ENCODE peak calls at places on chromosome 18, in seven cellular contexts. One of them, this sample, is unnamed.
A peak's percentile ranks its signal among the peaks of the same experiment; 100 is the strongest.

GRCh38 chr18:58861353-58861752 is 3.3 kb upstream of the ZNF532 start:
- DNase-seq in GM23338: peak; percentile 68
- DNase-seq in dorsolateral prefrontal cortex: no peak
- DNase-seq in brain microvascular endothelial cell: no peak
- DNase-seq in right atrium auricular region: no peak
- DNase-seq in keratinocyte: no peak
- DNase-seq in tibial artery: peak; percentile 3
- DNase-seq in this sample: no peak

GRCh38 chr18:80180778-80181564 is 66.3 kb downstream of the PARD6G start:
- DNase-seq in GM23338: no peak
- DNase-seq in dorsolateral prefrontal cortex: no peak
- DNase-seq in brain microvascular endothelial cell: no peak
- DNase-seq in right atrium auricular region: no peak
- DNase-seq in keratinocyte: no peak
- DNase-seq in tibial artery: no peak
- DNase-seq in this sample: no peak

GRCh38 chr18:21851327-21851961 is 110.9 kb downstream of the MIB1 start:
- DNase-seq in GM23338: peak; percentile 40
- DNase-seq in dorsolateral prefrontal cortex: no peak
- DNase-seq in brain microvascular endothelial cell: no peak
- DNase-seq in right atrium auricular region: no peak
- DNase-seq in keratinocyte: no peak
- DNase-seq in tibial artery: no peak
- DNase-seq in this sample: no peak

GRCh38 chr18:14939141-14939540 is 191.2 kb downstream of the ANKRD30B start:
- DNase-seq in GM23338: no peak
- DNase-seq in dorsolateral prefrontal cortex: no peak
- DNase-seq in brain microvascular endothelial cell: no peak
- DNase-seq in right atrium auricular region: peak; percentile 32
- DNase-seq in keratinocyte: no peak
- DNase-seq in tibial artery: no peak
- DNase-seq in this sample: no peak

GRCh38 chr18:35728676-35729075 is 147.1 kb downstream of the GALNT1 start:
- DNase-seq in GM23338: no peak
- DNase-seq in dorsolateral prefrontal cortex: no peak
- DNase-seq in brain microvascular endothelial cell: no peak
- DNase-seq in right atrium auricular region: no peak
- DNase-seq in keratinocyte: no peak
- DNase-seq in tibial artery: no peak
- DNase-seq in this sample: no peak

GRCh38 chr18:8865934-8866333 is 160.6 kb downstream of the MTCL1 start:
- DNase-seq in GM23338: no peak
- DNase-seq in dorsolateral prefrontal cortex: no peak
- DNase-seq in brain microvascular endothelial cell: no peak
- DNase-seq in right atrium auricular region: no peak
- DNase-seq in keratinocyte: no peak
- DNase-seq in tibial artery: no peak
- DNase-seq in this sample: no peak

GRCh38 chr18:49845629-49846252 is 32.4 kb upstream of the ACAA2 start:
- DNase-seq in GM23338: no peak
- DNase-seq in dorsolateral prefrontal cortex: no peak
- DNase-seq in brain microvascular endothelial cell: no peak
- DNase-seq in right atrium auricular region: peak; percentile 53
- DNase-seq in keratinocyte: no peak
- DNase-seq in tibial artery: no peak
- DNase-seq in this sample: no peak

GRCh38 chr18:42196651-42197050 is 241.6 kb downstream of the PIK3C3 start:
- DNase-seq in GM23338: no peak
- DNase-seq in dorsolateral prefrontal cortex: no peak
- DNase-seq in brain microvascular endothelial cell: no peak
- DNase-seq in right atrium auricular region: no peak
- DNase-seq in keratinocyte: no peak
- DNase-seq in tibial artery: no peak
- DNase-seq in this sample: no peak

GRCh38 chr18:21242141-21243040 is at the start of gene GREB1L:
- DNase-seq in GM23338: peak; percentile 80
- DNase-seq in dorsolateral prefrontal cortex: peak; percentile 42
- DNase-seq in brain microvascular endothelial cell: no peak
- DNase-seq in right atrium auricular region: no peak
- DNase-seq in keratinocyte: no peak
- DNase-seq in tibial artery: peak; percentile 73
- DNase-seq in this sample: no peak

GRCh38 chr18:79855147-79855910 is 57.6 kb downstream of the KCNG2 start:
- DNase-seq in GM23338: no peak
- DNase-seq in dorsolateral prefrontal cortex: no peak
- DNase-seq in brain microvascular endothelial cell: no peak
- DNase-seq in right atrium auricular region: peak; percentile 50
- DNase-seq in keratinocyte: no peak
- DNase-seq in tibial artery: peak; percentile 41
- DNase-seq in this sample: no peak

GRCh38 chr18:31739651-31740050 is 21.0 kb downstream of the SLC25A52 start:
- DNase-seq in GM23338: no peak
- DNase-seq in dorsolateral prefrontal cortex: no peak
- DNase-seq in brain microvascular endothelial cell: no peak
- DNase-seq in right atrium auricular region: no peak
- DNase-seq in keratinocyte: no peak
- DNase-seq in tibial artery: no peak
- DNase-seq in this sample: no peak

GRCh38 chr18:70234667-70235459 is 29.4 kb upstream of the RTTN start:
- DNase-seq in GM23338: no peak
- DNase-seq in dorsolateral prefrontal cortex: no peak
- DNase-seq in brain microvascular endothelial cell: peak; percentile 75
- DNase-seq in right atrium auricular region: no peak
- DNase-seq in keratinocyte: no peak
- DNase-seq in tibial artery: no peak
- DNase-seq in this sample: no peak

GRCh38 chr18:2905802-2906521 is 59.2 kb downstream of the EMILIN2 start:
- DNase-seq in GM23338: peak; percentile 69
- DNase-seq in dorsolateral prefrontal cortex: no peak
- DNase-seq in brain microvascular endothelial cell: no peak
- DNase-seq in right atrium auricular region: peak; percentile 77
- DNase-seq in keratinocyte: no peak
- DNase-seq in tibial artery: peak; percentile 81
- DNase-seq in this sample: no peak

GRCh38 chr18:27577740-27578139 is 392.6 kb upstream of the CHST9 start:
- DNase-seq in GM23338: no peak
- DNase-seq in dorsolateral prefrontal cortex: no peak
- DNase-seq in brain microvascular endothelial cell: no peak
- DNase-seq in right atrium auricular region: no peak
- DNase-seq in keratinocyte: no peak
- DNase-seq in tibial artery: no peak
- DNase-seq in this sample: no peak

GRCh38 chr18:74963820-74964446 is 245.0 kb downstream of the PTGR3 start:
- DNase-seq in GM23338: peak; percentile 76
- DNase-seq in dorsolateral prefrontal cortex: peak; percentile 39
- DNase-seq in brain microvascular endothelial cell: peak; percentile 55
- DNase-seq in right atrium auricular region: no peak
- DNase-seq in keratinocyte: peak; percentile 4
- DNase-seq in tibial artery: no peak
- DNase-seq in this sample: no peak

GRCh38 chr18:48265328-48265727 is 143.9 kb downstream of the ZBTB7C start:
- DNase-seq in GM23338: no peak
- DNase-seq in dorsolateral prefrontal cortex: no peak
- DNase-seq in brain microvascular endothelial cell: no peak
- DNase-seq in right atrium auricular region: no peak
- DNase-seq in keratinocyte: no peak
- DNase-seq in tibial artery: no peak
- DNase-seq in this sample: no peak

GRCh38 chr18:12307871-12308385 is at the start of gene TUBB6:
- DNase-seq in GM23338: peak; percentile 78
- DNase-seq in dorsolateral prefrontal cortex: no peak
- DNase-seq in brain microvascular endothelial cell: peak; percentile 72
- DNase-seq in right atrium auricular region: peak; percentile 73
- DNase-seq in keratinocyte: no peak
- DNase-seq in tibial artery: peak; percentile 89
- DNase-seq in this sample: no peak

GRCh38 chr18:76328145-76328544 is 166.9 kb downstream of the ZNF516 start:
- DNase-seq in GM23338: no peak
- DNase-seq in dorsolateral prefrontal cortex: no peak
- DNase-seq in brain microvascular endothelial cell: no peak
- DNase-seq in right atrium auricular region: no peak
- DNase-seq in keratinocyte: no peak
- DNase-seq in tibial artery: no peak
- DNase-seq in this sample: no peak

GRCh38 chr18:75109819-75110218 is 99.1 kb downstream of the PTGR3 start:
- DNase-seq in GM23338: no peak
- DNase-seq in dorsolateral prefrontal cortex: no peak
- DNase-seq in brain microvascular endothelial cell: no peak
- DNase-seq in right atrium auricular region: peak; percentile 46
- DNase-seq in keratinocyte: no peak
- DNase-seq in tibial artery: no peak
- DNase-seq in this sample: no peak

GRCh38 chr18:23619388-23619873 is 33.1 kb upstream of the NPC1 start:
- DNase-seq in GM23338: peak; percentile 70
- DNase-seq in dorsolateral prefrontal cortex: no peak
- DNase-seq in brain microvascular endothelial cell: no peak
- DNase-seq in right atrium auricular region: peak; percentile 59
- DNase-seq in keratinocyte: no peak
- DNase-seq in tibial artery: no peak
- DNase-seq in this sample: no peak
- TF ChIP-seq CTCF in GM23338: no peak
- TF ChIP-seq CTCF in dorsolateral prefrontal cortex: peak; percentile 12
- TF ChIP-seq CTCF in brain microvascular endothelial cell: no peak
- TF ChIP-seq CTCF in right atrium auricular region: no peak
- TF ChIP-seq CTCF in keratinocyte: peak; percentile 15
- TF ChIP-seq CTCF in tibial artery: no peak
- TF ChIP-seq CTCF in this sample: no peak

GRCh38 chr18:36812686-36813085 is 16.1 kb downstream of the TPGS2 start:
- DNase-seq in GM23338: no peak
- DNase-seq in dorsolateral prefrontal cortex: no peak
- DNase-seq in brain microvascular endothelial cell: no peak
- DNase-seq in right atrium auricular region: no peak
- DNase-seq in keratinocyte: no peak
- DNase-seq in tibial artery: no peak
- DNase-seq in this sample: no peak

GRCh38 chr18:36811955-36812354 is 16.8 kb downstream of the TPGS2 start:
- DNase-seq in GM23338: no peak
- DNase-seq in dorsolateral prefrontal cortex: no peak
- DNase-seq in brain microvascular endothelial cell: no peak
- DNase-seq in right atrium auricular region: no peak
- DNase-seq in keratinocyte: no peak
- DNase-seq in tibial artery: no peak
- DNase-seq in this sample: no peak

GRCh38 chr18:36813111-36813752 is 15.6 kb downstream of the TPGS2 start:
- DNase-seq in GM23338: no peak
- DNase-seq in dorsolateral prefrontal cortex: no peak
- DNase-seq in brain microvascular endothelial cell: no peak
- DNase-seq in right atrium auricular region: no peak
- DNase-seq in keratinocyte: no peak
- DNase-seq in tibial artery: no peak
- DNase-seq in this sample: no peak

GRCh38 chr18:36809590-36810381 is 19.0 kb downstream of the TPGS2 start:
- DNase-seq in GM23338: peak; percentile 85
- DNase-seq in dorsolateral prefrontal cortex: peak; percentile 29
- DNase-seq in brain microvascular endothelial cell: peak; percentile 33
- DNase-seq in right atrium auricular region: no peak
- DNase-seq in keratinocyte: peak; percentile 70
- DNase-seq in tibial artery: no peak
- DNase-seq in this sample: no peak

DNA sequence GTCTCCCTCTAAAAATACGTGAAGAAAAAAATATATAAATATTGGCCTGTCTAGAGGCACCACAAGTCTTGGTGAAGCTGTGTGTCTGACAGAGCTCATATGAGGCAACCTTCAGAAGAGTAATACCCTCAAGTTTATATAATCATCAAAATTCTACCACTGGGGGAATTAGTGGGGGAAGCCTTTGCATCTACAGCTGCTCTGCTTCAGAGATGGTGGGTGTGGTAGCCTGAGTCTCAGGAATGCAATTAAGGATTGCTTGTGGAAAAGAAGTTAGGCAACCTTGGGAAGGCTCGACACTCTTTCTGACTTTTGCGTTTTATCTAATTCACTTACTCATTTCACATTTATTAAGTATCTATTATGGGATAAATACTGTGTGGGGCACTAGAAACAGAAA is 17.4 kb downstream of the TPGS2 start:
- DNase-seq in GM23338: no peak
- DNase-seq in dorsolateral prefrontal cortex: no peak
- DNase-seq in brain microvascular endothelial cell: no peak
- DNase-seq in right atrium auricular region: no peak
- DNase-seq in keratinocyte: no peak
- DNase-seq in tibial artery: no peak
- DNase-seq in this sample: no peak
- H3K4me3 ChIP-seq in GM23338: no peak overlapping the region
- H3K4me3 ChIP-seq in dorsolateral prefrontal cortex: no peak overlapping the region
- H3K4me3 ChIP-seq in brain microvascular endothelial cell: no peak overlapping the region
- H3K4me3 ChIP-seq in right atrium auricular region: no peak overlapping the region
- H3K4me3 ChIP-seq in keratinocyte: no peak overlapping the region
- H3K4me3 ChIP-seq in tibial artery: no peak overlapping the region
- H3K4me3 ChIP-seq in this sample: no peak overlapping the region

DNA sequence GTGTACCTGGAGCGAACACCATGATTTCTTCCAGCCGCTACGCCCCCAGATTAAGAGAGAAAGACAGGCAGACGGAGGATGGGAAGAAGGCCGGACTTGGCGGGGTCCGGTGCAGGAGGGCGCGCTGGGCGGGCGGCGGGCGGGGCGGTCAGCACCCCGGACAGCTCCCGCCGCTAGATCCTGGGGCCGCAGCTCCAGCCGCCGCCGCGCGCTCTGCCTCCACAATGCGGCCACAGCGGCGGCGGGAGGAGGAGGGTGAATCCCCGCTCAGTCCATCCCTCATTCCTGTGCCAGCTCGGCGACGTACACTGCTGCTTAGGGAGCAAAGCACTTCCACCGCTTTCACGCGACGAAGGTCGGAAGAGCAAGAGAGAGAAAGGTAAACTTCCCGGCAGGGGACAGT is at the start of gene AKAIN1:
- DNase-seq in GM23338: peak; percentile 87
- DNase-seq in dorsolateral prefrontal cortex: peak; percentile 14
- DNase-seq in brain microvascular endothelial cell: peak; percentile 3
- DNase-seq in right atrium auricular region: no peak
- DNase-seq in keratinocyte: no peak
- DNase-seq in tibial artery: no peak
- DNase-seq in this sample: no peak
- H3K27me3 ChIP-seq in GM23338: peaks cover 80% of the 10 kb centered on the region
- H3K27me3 ChIP-seq in dorsolateral prefrontal cortex: peaks cover 59% of the 10 kb centered on the region
- H3K27me3 ChIP-seq in brain microvascular endothelial cell: peaks cover 9% of the 10 kb centered on the region
- H3K27me3 ChIP-seq in right atrium auricular region: peaks cover 3% of the 10 kb centered on the region
- H3K27me3 ChIP-seq in keratinocyte: peaks cover 28% of the 10 kb centered on the region
- H3K27me3 ChIP-seq in tibial artery: no peaks in the 10 kb centered on the region
- H3K27me3 ChIP-seq in this sample: peaks cover 27% of the 10 kb centered on the region

GRCh38 chr18:55781481-55781957 is 193.5 kb upstream of the TCF4 start:
- DNase-seq in GM23338: peak; percentile 83
- DNase-seq in dorsolateral prefrontal cortex: peak; percentile 83
- DNase-seq in brain microvascular endothelial cell: peak; percentile 75
- DNase-seq in right atrium auricular region: peak; percentile 69
- DNase-seq in keratinocyte: no peak
- DNase-seq in tibial artery: no peak
- DNase-seq in this sample: no peak

GRCh38 chr18:55779711-55780590 is 192.0 kb upstream of the TCF4 start:
- DNase-seq in GM23338: peak; percentile 66
- DNase-seq in dorsolateral prefrontal cortex: peak; percentile 50
- DNase-seq in brain microvascular endothelial cell: no peak
- DNase-seq in right atrium auricular region: no peak
- DNase-seq in keratinocyte: no peak
- DNase-seq in tibial artery: no peak
- DNase-seq in this sample: no peak

GRCh38 chr18:55778731-55779460 is 190.9 kb upstream of the TCF4 start:
- DNase-seq in GM23338: peak; percentile 44
- DNase-seq in dorsolateral prefrontal cortex: no peak
- DNase-seq in brain microvascular endothelial cell: no peak
- DNase-seq in right atrium auricular region: no peak
- DNase-seq in keratinocyte: peak; percentile 41
- DNase-seq in tibial artery: no peak
- DNase-seq in this sample: no peak

GRCh38 chr18:55779461-55779710 is 191.4 kb upstream of the TCF4 start:
- DNase-seq in GM23338: no peak
- DNase-seq in dorsolateral prefrontal cortex: no peak
- DNase-seq in brain microvascular endothelial cell: no peak
- DNase-seq in right atrium auricular region: peak; percentile 62
- DNase-seq in keratinocyte: no peak
- DNase-seq in tibial artery: no peak
- DNase-seq in this sample: no peak

GRCh38 chr18:55780591-55781071 is 192.6 kb upstream of the TCF4 start:
- DNase-seq in GM23338: no peak
- DNase-seq in dorsolateral prefrontal cortex: no peak
- DNase-seq in brain microvascular endothelial cell: no peak
- DNase-seq in right atrium auricular region: no peak
- DNase-seq in keratinocyte: no peak
- DNase-seq in tibial artery: no peak
- DNase-seq in this sample: no peak
- TF ChIP-seq CTCF in GM23338: no peak
- TF ChIP-seq CTCF in dorsolateral prefrontal cortex: peak; percentile 36
- TF ChIP-seq CTCF in brain microvascular endothelial cell: no peak
- TF ChIP-seq CTCF in right atrium auricular region: no peak
- TF ChIP-seq CTCF in keratinocyte: no peak
- TF ChIP-seq CTCF in tibial artery: no peak
- TF ChIP-seq CTCF in this sample: no peak

This sample was measured in kidney epithelial cell.